ENCODE peak calls at places on chromosomes 5 and 9, in nine cellular contexts. P is HAP-1; H is thyroid gland; W is GM23248; B is spleen; U is neuronal stem cell; C is AG04450; R is CD4-positive, alpha-beta T cell; K is IMR-90. F is an unnamed sample. For H3K9me3, the result is how much of the 10 kb centered on the place peaks cover.

GRCh38 chr5:141848771-141849370 is 29.3 kb downstream of the PCDH1 start:
- DNase-seq in U (no peak), P (peak), C (no peak), R (no peak), K (peak), B (no peak), W (peak), H (peak), F (no peak)

GRCh38 chr5:110973510-110973909 is 98.0 kb upstream of the TSLP start:
- DNase-seq in P (no peak), H (no peak), W (no peak), R (no peak), C (no peak), B (no peak), K (no peak), U (no peak), F (no peak)

GRCh38 chr9:96611302-96611701 is 8.3 kb downstream of the CDC14B start:
- DNase-seq in H (no peak), P (no peak), B (no peak), K (no peak), C (no peak), W (no peak), U (no peak), R (no peak), F (no peak)

GRCh38 chr9:34989946-34990635 is 546 bp downstream of the DNAJB5 start:
- DNase-seq in R (peak), B (peak), H (peak), W (peak), U (peak), K (peak), P (peak), C (no peak), F (no peak)

GRCh38 chr9:108056083-108056804 is 566.7 kb upstream of the KLF4 start:
- DNase-seq in R (no peak), P (no peak), K (peak), W (peak), U (no peak), C (no peak), H (no peak), B (no peak), F (no peak)

GRCh38 chr5:103624035-103624461 is 61.5 kb upstream of the NUDT12 start:
- DNase-seq in C (peak), U (no peak), B (no peak), R (no peak), K (peak), H (no peak), P (no peak), W (peak), F (no peak)

GRCh38 chr5:136424835-136425694 is 59.7 kb upstream of the TRPC7 start:
- DNase-seq in P (peak), C (no peak), U (peak), R (no peak), B (peak), K (peak), W (peak), H (peak), F (peak)

GRCh38 chr5:171420429-171421231 is 1.2 kb downstream of the FGF18 start:
- DNase-seq in R (no peak), U (no peak), C (peak), H (peak), B (peak), P (no peak), K (peak), W (peak), F (no peak)

GRCh38 chr9:87395804-87396458 is 101.7 kb upstream of the DAPK1 start:
- DNase-seq in K (no peak), B (no peak), R (no peak), P (no peak), W (no peak), U (no peak), H (no peak), C (no peak), F (no peak)

GRCh38 chr9:93827545-93828330 is 127.4 kb downstream of the BARX1 start:
- DNase-seq in R (peak), B (peak), K (peak), W (peak), U (peak), P (peak), C (peak), H (peak), F (no peak)

GRCh38 chr5:173486826-173487225 is 129.6 kb downstream of the BOD1 start:
- DNase-seq in H (no peak), P (no peak), W (no peak), R (no peak), C (no peak), K (no peak), B (no peak), U (no peak), F (no peak)

GRCh38 chr9:97873877-97874276 is 20.9 kb downstream of the FOXE1 start:
- DNase-seq in P (no peak), H (no peak), R (no peak), C (no peak), K (peak), W (peak), U (no peak), B (no peak), F (no peak)

GRCh38 chr5:115461506-115462290 is 82.9 kb downstream of the FEM1C start:
- DNase-seq in P (no peak), B (no peak), K (peak), R (no peak), W (peak), C (peak), U (no peak), H (no peak), F (no peak)

GRCh38 chr5:38316544-38317224 is 58.3 kb downstream of the EGFLAM start:
- DNase-seq in C (no peak), U (no peak), B (no peak), H (no peak), W (peak), K (peak), P (no peak), R (no peak), F (no peak)

GRCh38 chr5:61186634-61187033 is 24.4 kb upstream of the SMIM15 start:
- DNase-seq in R (no peak), P (no peak), B (no peak), H (no peak), U (no peak), K (no peak), W (no peak), C (no peak), F (no peak)

GRCh38 chr9:137075275-137075775 is 2.0 kb upstream of the UAP1L1 start:
- DNase-seq in W (no peak), R (no peak), P (peak), C (no peak), B (no peak), U (no peak), K (no peak), H (no peak), F (no peak)

GRCh38 chr5:53253421-53253871 is 143.9 kb upstream of the MOCS2 start:
- DNase-seq in B (no peak), H (no peak), W (peak), P (no peak), K (peak), R (no peak), U (no peak), C (peak), F (no peak)

GRCh38 chr5:73354406-73354805 is 94.2 kb downstream of the FOXD1 start:
- DNase-seq in U (no peak), P (no peak), W (no peak), R (no peak), C (peak), H (no peak), B (no peak), K (peak), F (no peak)

GRCh38 chr5:179553006-179553405 is 2.7 kb downstream of the RUFY1 start:
- DNase-seq in P (no peak), H (no peak), W (no peak), K (no peak), U (no peak), C (no peak), R (no peak), B (peak), F (no peak)

GRCh38 chr9:32955655-32956478 is 45.6 kb downstream of the APTX start:
- DNase-seq in H (peak), W (peak), K (no peak), B (no peak), P (no peak), R (no peak), U (no peak), C (no peak), F (no peak)

GRCh38 chr5:133686566-133686965 is 74.2 kb upstream of the FSTL4 start:
- DNase-seq in H (no peak), W (no peak), B (no peak), K (no peak), R (no peak), P (no peak), U (no peak), C (no peak), F (no peak)

GRCh38 chr5:78779771-78780616 is 131.4 kb upstream of the LHFPL2 start:
- DNase-seq in H (no peak), W (peak), B (no peak), K (peak), R (no peak), C (peak), U (no peak), P (peak), F (no peak)

GRCh38 chr9:37083654-37084053 is 36.7 kb upstream of the ZCCHC7 start:
- DNase-seq in K (peak), U (no peak), P (peak), W (peak), C (no peak), H (no peak), R (no peak), B (no peak), F (no peak)

GRCh38 chr5:107466233-107466769 is 204.4 kb downstream of the EFNA5 start:
- DNase-seq in H (peak), K (peak), P (peak), B (no peak), W (no peak), R (no peak), C (peak), U (peak), F (no peak)

GRCh38 chr5:141883184-141883947 is 5.2 kb upstream of the PCDH1 start:
- DNase-seq in W (peak), P (no peak), K (peak), R (peak), B (no peak), U (peak), H (no peak), C (no peak), F (no peak)

GRCh38 chr9:16191691-16192402 is 639.0 kb downstream of the CCDC171 start:
- DNase-seq in K (peak), U (peak), C (peak), H (peak), W (peak), R (no peak), B (no peak), P (peak), F (no peak)

GRCh38 chr5:110851357-110851756 is 112.5 kb downstream of the SLC25A46 start:
- DNase-seq in U (no peak), H (no peak), W (no peak), K (peak), C (no peak), B (no peak), P (no peak), R (no peak), F (no peak)

GRCh38 chr9:132584616-132585560 is 2.5 kb downstream of the BARHL1 start:
- DNase-seq in C (no peak), H (no peak), K (peak), R (no peak), U (no peak), B (no peak), P (no peak), W (peak), F (no peak)

GRCh38 chr5:114657342-114658130 is 295.7 kb downstream of the KCNN2 start:
- DNase-seq in U (no peak), R (no peak), W (no peak), B (no peak), P (no peak), K (no peak), C (no peak), H (no peak), F (no peak)

GRCh38 chr5:139707445-139708003 is 59.4 kb downstream of the CXXC5 start:
- DNase-seq in B (no peak), U (no peak), K (no peak), P (no peak), R (no peak), C (no peak), H (no peak), W (no peak), F (no peak)

GRCh38 chr5:10563132-10563939 is 534 bp upstream of the ANKRD33B start:
- DNase-seq in R (peak), U (peak), W (peak), P (no peak), C (no peak), H (peak), B (peak), K (peak), F (peak)

GRCh38 chr9:136936645-136937170 is 7.8 kb downstream of the FBXW5 start:
- DNase-seq in W (no peak), R (no peak), U (no peak), B (no peak), K (no peak), H (peak), C (no peak), P (no peak), F (no peak)

GRCh38 chr5:33240552-33240951 is 200.2 kb upstream of the TARS1 start:
- DNase-seq in K (no peak), C (no peak), W (no peak), U (no peak), B (no peak), H (no peak), R (no peak), P (no peak), F (no peak)

GRCh38 chr5:113249216-113249615 is 185.6 kb downstream of the TSSK1B start:
- DNase-seq in P (no peak), R (no peak), C (no peak), B (no peak), H (no peak), K (peak), U (no peak), W (no peak), F (no peak)

GRCh38 chr5:54362434-54362833 is 52.1 kb upstream of the ARL15 start:
- DNase-seq in C (no peak), H (no peak), B (no peak), K (peak), W (peak), P (no peak), U (no peak), R (no peak), F (no peak)

GRCh38 chr5:31983851-31984250 is 190.3 kb downstream of the GOLPH3 start:
- DNase-seq in R (no peak), B (no peak), U (no peak), C (no peak), P (no peak), H (no peak), W (peak), K (no peak), F (no peak)

GRCh38 chr9:135468866-135469521 is 10.6 kb upstream of the PPP1R26 start:
- DNase-seq in P (no peak), B (no peak), C (no peak), U (no peak), W (peak), H (no peak), K (peak), R (peak), F (no peak)

GRCh38 chr5:136006164-136006563 is 22.6 kb upstream of the TGFBI start:
- DNase-seq in U (no peak), C (no peak), K (peak), R (no peak), B (no peak), W (peak), P (no peak), H (no peak), F (no peak)

GRCh38 chr9:120845255-120845654 is 2.5 kb upstream of the PSMD5 start:
- DNase-seq in H (no peak), K (peak), U (no peak), B (no peak), P (no peak), W (peak), R (no peak), C (no peak), F (no peak)

DNA sequence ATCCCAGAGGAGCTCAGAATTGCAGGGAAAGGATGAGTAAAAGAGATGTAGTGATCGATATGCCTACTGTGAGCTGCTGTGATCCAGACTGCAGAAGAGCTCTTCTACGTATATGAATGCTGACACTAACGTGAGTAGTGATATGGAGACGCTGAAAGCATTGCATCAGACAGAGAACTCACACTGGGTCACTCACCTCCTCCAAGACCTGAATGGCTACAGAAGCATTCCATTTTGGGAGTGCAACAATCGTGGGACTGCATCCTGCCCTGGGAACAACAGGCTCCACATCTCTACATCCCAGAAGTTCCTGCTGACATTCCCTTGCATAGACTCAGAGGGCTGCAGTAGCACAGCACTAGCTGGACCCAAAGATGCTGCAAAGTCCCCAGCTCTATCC is 755.9 kb upstream of the MEF2C start:
- DNase-seq in C (no peak), K (no peak), W (no peak), H (no peak), P (no peak), B (no peak), R (no peak), U (no peak), F (no peak)
- H3K9me3 ChIP-seq in C (under half), K (under half), W (under half), H (under half), P (under half), B (under half), R (under half), U (under half), F (under half)

GRCh38 chr9:77020438-77021264 is 1.2 kb downstream of the FOXB2 start:
- DNase-seq in W (peak), K (no peak), U (peak), C (no peak), R (no peak), B (no peak), P (no peak), H (peak), F (no peak)

GRCh38 chr9:77018058-77019009 is 1.1 kb upstream of the FOXB2 start:
- DNase-seq in C (no peak), U (peak), K (no peak), B (no peak), H (no peak), P (no peak), R (no peak), W (peak), F (no peak)

GRCh38 chr9:77019810-77020437 is 469 bp downstream of the FOXB2 start:
- DNase-seq in W (no peak), H (no peak), C (no peak), K (no peak), U (no peak), R (no peak), P (no peak), B (no peak), F (no peak)

GRCh38 chr9:77017505-77017894 is 2.0 kb upstream of the FOXB2 start:
- DNase-seq in K (no peak), P (no peak), B (no peak), C (no peak), U (no peak), H (no peak), R (no peak), W (no peak), F (no peak)

GRCh38 chr9:77019010-77019809 is at the start of gene FOXB2:
- DNase-seq in P (no peak), H (no peak), R (no peak), U (peak), C (no peak), W (no peak), B (no peak), K (no peak), F (no peak)
- H3K9me3 ChIP-seq in P (under half), H (under half), R (under half), U (under half), C (under half), W (under half), B (under half), K (under half), F (under half)

GRCh38 chr5:63794296-63794695 is 167.9 kb downstream of the HTR1A start:
- DNase-seq in B (no peak), P (no peak), R (no peak), W (no peak), U (no peak), H (no peak), K (no peak), C (no peak), F (no peak)
- H3K9me3 ChIP-seq in B (under half), P (under half), R (under half), W (under half), U (under half), H (under half), K (under half), C (under half), F (under half)

DNA sequence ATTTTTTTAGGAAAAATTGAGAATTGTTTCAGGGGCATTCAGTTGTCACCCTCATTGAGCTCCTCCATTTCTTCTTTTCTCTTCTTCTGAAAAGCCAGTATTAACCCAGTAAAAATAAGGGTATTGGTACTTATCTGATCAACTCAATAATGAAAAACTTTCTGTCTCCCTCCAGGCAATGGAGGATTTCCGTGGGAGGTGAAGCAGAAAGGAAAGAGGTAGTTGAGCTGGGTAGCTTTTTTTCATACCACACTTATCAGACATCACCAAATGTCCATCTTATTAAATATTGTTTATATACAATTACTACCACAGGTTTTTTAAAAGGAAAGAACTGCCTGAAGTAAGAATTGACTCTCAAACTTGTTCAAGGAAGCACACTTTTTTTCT is 731.1 kb upstream of the ZNF608 start:
- DNase-seq in R (no peak), U (no peak), C (no peak), B (no peak), K (no peak), H (no peak), W (no peak), P (no peak), F (no peak)
- H3K9me3 ChIP-seq in R (under half), U (under half), C (under half), B (under half), K (under half), H (under half), W (under half), P (under half), F (under half)

DNA sequence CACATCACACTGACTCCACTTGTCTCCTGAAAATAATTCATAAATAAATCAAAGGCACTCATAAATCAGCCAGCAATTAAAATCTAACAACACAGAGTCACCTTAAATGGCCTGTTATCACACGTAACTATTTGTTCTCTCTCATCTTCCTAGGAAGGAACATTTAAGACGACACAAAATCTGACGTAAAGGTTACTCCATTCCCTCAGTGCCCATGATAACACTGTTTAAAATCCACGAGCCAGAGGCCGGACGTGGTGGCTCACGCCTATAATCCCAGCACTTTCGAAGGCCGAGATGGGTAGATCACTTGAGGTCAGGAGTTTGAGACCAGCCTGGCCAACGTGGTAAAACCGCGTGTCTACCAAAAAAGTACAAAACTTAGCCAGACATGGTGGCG is 56.4 kb downstream of the MYO10 start:
- DNase-seq in U (no peak), K (no peak), P (no peak), W (no peak), C (no peak), R (no peak), B (no peak), H (no peak), F (no peak)
- H3K9me3 ChIP-seq in U (under half), K (under half), P (under half), W (under half), C (under half), R (under half), B (under half), H (under half), F (under half)

GRCh38 chr5:166338801-166339200 is 1952.6 kb upstream of the WWC1 start:
- DNase-seq in R (no peak), H (no peak), U (no peak), W (no peak), B (no peak), P (no peak), C (no peak), K (no peak), F (no peak)
- H3K9me3 ChIP-seq in R (under half), H (under half), U (under half), W (under half), B (under half), P (under half), C (under half), K (under half), F (under half)

GRCh38 chr9:18689166-18689565 is 215.2 kb downstream of the ADAMTSL1 start:
- DNase-seq in B (no peak), C (no peak), K (no peak), R (no peak), W (no peak), H (no peak), P (no peak), U (no peak), F (no peak)
- H3K9me3 ChIP-seq in B (under half), C (under half), K (under half), R (under half), W (under half), H (under half), P (under half), U (under half), F (under half)

GRCh38 chr5:122815218-122815767 is 30.1 kb upstream of the SNX24 start:
- DNase-seq in R (no peak), C (no peak), B (no peak), W (no peak), K (no peak), H (no peak), U (no peak), P (no peak), F (no peak)

GRCh38 chr5:122816726-122817125 is 28.7 kb upstream of the SNX24 start:
- DNase-seq in U (no peak), W (no peak), K (no peak), C (no peak), B (no peak), H (no peak), P (peak), R (no peak), F (no peak)
- H3K9me3 ChIP-seq in U (under half), W (under half), K (under half), C (under half), B (under half), H (under half), P (under half), R (under half), F (under half)

F was measured in T-helper 17 cell.